ENCODE peak calls at places on chromosomes 12 and 14, in four cellular contexts. L, Z, Y and S are unnamed samples.
A peak's percentile ranks its signal among the peaks of the same experiment; 100 is the strongest.

GRCh38 chr14:93745603-93746273 is 42.5 kb downstream of the PRIMA1 start:
- DNase-seq in Y (no peak), Z (no peak), L (no peak), S (no peak)

GRCh38 chr12:78559441-78559840 is 305.1 kb upstream of the SYT1 start:
- DNase-seq in Z (no peak), Y (no peak), L (no peak), S (no peak)

GRCh38 chr12:58539295-58539694 is 381.0 kb downstream of the LRIG3 start:
- DNase-seq in L (no peak), Y (no peak), Z (no peak), S (no peak)

GRCh38 chr14:104293231-104293841 is 154.9 kb downstream of the KIF26A start:
- DNase-seq in Z (no peak), L (no peak), Y (no peak), S (no peak)

GRCh38 chr12:43112101-43112661 is 439.8 kb downstream of the ADAMTS20 start:
- DNase-seq in Y (no peak), Z (no peak), L (no peak), S (no peak)

GRCh38 chr14:22664261-22664660 is 20.1 kb upstream of the OR6J1 start:
- DNase-seq in Z (no peak), Y (peak; percentile 58), L (no peak), S (no peak)

GRCh38 chr14:53523226-53523625 is 370.1 kb upstream of the DDHD1 start:
- DNase-seq in L (no peak), Y (peak; percentile 31), Z (no peak), S (no peak)

GRCh38 chr14:34465069-34465859 is 3.2 kb upstream of the SPTSSA start:
- DNase-seq in Y (peak; percentile 54), L (no peak), Z (no peak), S (peak; percentile 46)

GRCh38 chr14:30078827-30079402 is 151.3 kb upstream of the PRKD1 start:
- DNase-seq in L (no peak), Z (no peak), Y (no peak), S (no peak)

GRCh38 chr14:64502476-64503183 is 1.0 kb downstream of the ZBTB25 start:
- DNase-seq in Y (no peak), L (no peak), Z (no peak), S (no peak)

GRCh38 chr12:119843100-119843499 is 34.0 kb downstream of the CIT start:
- DNase-seq in Z (no peak), L (no peak), Y (no peak), S (no peak)

GRCh38 chr12:52495385-52495784 is 2.3 kb upstream of the KRT6A start:
- DNase-seq in Y (no peak), L (no peak), Z (no peak), S (no peak)

GRCh38 chr12:19239616-19240234 is 110.2 kb downstream of the PLEKHA5 start:
- DNase-seq in Y (no peak), L (no peak), Z (no peak), S (no peak)

GRCh38 chr12:132488127-132489077 is 1.5 kb upstream of the FBRSL1 start:
- DNase-seq in Y (no peak), L (no peak), Z (no peak), S (peak; percentile 47)

GRCh38 chr12:125853670-125854069 is 788.4 kb downstream of the AACS start:
- DNase-seq in Z (no peak), L (no peak), Y (no peak), S (no peak)

GRCh38 chr12:57896437-57897201 is 44.7 kb upstream of the ATP23 start:
- DNase-seq in Y (no peak), L (no peak), Z (no peak), S (no peak)

DNA sequence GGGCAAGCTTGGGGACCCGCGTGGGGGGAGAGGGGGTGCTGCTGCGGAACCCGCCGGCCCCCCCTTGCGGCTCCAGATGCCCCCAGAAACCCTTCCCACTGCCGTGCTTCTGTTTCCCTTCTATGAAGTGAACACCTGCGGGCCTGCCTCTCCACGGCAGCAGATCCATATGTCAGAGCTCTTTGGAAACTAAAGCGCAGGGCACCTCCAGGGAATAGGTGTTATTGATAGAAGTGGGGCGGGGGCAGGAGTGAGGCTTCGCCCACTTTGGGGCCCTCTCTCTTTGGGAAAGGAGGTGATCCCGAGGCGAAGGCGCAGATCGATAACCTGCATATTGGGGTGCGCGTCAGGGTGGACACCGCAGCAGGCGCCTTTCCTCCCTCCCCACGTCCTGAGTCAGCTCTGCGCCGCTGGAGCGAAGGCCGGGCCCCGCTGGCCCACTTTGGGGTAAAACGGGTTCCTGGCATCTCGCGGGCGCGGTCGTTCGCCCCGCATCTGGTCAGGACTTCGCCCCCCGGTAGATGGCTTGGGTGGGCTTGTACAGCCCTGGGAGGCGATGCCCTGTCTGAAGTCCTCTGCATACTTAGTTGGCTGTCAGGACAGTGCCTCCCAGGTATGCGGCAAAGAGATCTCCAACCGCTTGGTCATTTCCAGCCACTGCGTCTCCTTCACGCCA is 524 bp downstream of the KMT5A start:
- DNase-seq in Z (no peak), Y (no peak), L (no peak), S (no peak)
- TF ChIP-seq RFX5 in Z (no peak), Y (no peak), L (no peak), S (no peak)

DNA sequence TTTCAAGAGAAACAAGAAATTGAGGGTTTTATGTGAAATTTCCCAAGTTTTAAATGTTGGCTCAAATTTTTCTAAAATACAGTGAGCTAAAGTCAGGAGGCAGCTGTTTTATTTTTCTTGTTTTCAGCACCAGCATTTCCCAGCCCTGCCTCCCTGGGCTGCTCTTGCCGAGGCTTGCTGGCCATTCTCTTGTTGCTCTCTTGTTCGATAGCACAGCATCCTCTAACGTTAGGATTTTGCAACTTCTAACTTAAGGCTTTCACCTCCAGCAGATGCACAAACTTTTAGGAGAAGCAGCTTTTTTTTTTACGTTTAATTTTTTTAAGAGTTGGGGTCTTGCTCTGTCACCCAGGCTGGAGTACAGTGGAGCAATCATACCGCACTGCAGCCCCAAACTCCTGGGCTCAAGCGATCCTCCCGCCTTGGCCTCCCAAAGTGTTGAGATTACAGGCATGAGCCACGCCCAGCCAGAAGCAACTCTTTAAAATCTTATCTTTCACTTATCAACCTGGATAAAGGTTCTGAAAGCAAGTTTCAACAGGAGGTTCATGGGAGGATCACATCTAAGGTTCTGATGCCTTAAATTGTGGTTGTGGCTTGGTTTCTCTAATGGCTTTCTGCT is 40.2 kb downstream of the B4GALNT3 start:
- DNase-seq in Y (no peak), Z (no peak), L (no peak), S (no peak)
- TF ChIP-seq CREB1 in Y (no peak), Z (no peak), L (no peak), S (no peak)

GRCh38 chr12:75862692-75863471 is 168.7 kb downstream of the PHLDA1 start:
- DNase-seq in Y (peak; percentile 28), L (no peak), Z (no peak), S (no peak)

GRCh38 chr12:75855360-75855759 is 176.2 kb downstream of the PHLDA1 start:
- DNase-seq in Z (no peak), Y (no peak), L (no peak), S (no peak)

GRCh38 chr12:75856228-75856627 is 175.3 kb downstream of the PHLDA1 start:
- DNase-seq in L (no peak), Y (no peak), Z (no peak), S (no peak)

GRCh38 chr12:75863475-75863874 is 168.1 kb downstream of the PHLDA1 start:
- DNase-seq in Z (no peak), L (no peak), Y (no peak), S (no peak)

DNA sequence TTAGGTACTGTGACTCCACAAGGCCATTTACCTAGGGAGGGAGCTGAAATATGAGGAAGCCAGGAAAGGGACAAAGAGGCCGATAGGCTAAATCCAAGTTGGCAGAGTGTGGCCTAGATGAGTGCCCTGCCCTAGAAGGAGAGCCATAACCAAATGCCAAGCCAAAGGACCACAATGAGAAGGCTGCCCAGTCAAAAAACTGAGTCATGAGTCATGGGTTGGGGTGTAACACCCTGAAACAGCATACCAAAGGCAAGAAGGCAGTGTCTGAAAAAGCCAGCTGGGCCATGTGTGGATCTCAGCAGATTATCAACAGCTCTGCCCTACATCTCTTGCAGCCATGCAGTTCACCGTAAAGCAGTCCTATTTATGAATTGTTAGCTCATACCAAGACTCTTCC is 171.7 kb downstream of the PHLDA1 start:
- DNase-seq in Z (no peak), Y (no peak), L (no peak), S (no peak)
- TF ChIP-seq ATF3 in Z (no peak), Y (no peak), L (no peak), S (no peak)

DNA sequence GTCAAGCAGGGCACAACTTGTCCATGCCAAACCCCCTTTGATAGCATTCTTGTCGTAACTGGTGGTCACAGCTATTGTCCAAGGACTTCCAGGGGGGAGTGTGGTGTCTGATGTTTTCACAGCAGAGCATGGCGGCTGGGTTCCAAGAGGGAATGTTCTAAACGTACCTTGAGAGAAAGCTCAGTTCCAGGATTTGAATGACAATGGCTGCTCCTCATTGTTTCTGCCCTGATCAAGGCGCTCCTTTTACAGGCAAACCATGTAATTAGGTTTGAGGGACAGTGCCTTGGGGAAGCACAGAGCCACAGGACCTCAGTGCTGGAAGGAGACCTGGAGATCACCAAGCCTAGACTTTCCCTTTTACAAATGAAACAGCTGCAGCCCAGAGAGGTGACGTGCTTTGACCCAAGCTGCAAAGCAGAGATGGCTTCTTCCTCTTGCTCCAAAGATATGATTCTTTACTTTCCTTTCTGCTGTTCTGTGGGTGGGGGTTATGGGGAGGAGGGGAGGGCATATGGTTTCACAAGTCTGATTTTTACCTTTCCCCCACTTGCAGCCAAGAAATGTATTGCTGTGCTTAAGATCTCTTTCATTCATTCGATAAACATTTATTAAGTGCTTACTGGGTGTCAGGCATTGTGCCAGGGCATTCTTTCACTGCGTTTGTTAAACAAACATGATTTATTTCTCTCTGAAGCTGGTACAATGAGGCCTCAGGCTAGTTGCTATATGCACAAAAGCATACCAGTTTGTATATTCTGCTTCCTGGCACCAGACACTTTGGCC is 172.8 kb downstream of the KTN1 start:
- DNase-seq in L (no peak), Z (no peak), Y (no peak), S (no peak)
- TF ChIP-seq RFX5 in L (no peak), Z (no peak), Y (no peak), S (no peak)

GRCh38 chr12:4477133-4477532 is 31.5 kb upstream of the FGF6 start:
- DNase-seq in Y (no peak), L (no peak), Z (no peak), S (no peak)

GRCh38 chr12:4482936-4483335 is 37.3 kb upstream of the FGF6 start:
- DNase-seq in L (no peak), Z (no peak), Y (no peak), S (no peak)

GRCh38 chr12:4483885-4484823 is 38.5 kb upstream of the FGF6 start:
- DNase-seq in Y (no peak), L (no peak), Z (no peak), S (no peak)

DNA sequence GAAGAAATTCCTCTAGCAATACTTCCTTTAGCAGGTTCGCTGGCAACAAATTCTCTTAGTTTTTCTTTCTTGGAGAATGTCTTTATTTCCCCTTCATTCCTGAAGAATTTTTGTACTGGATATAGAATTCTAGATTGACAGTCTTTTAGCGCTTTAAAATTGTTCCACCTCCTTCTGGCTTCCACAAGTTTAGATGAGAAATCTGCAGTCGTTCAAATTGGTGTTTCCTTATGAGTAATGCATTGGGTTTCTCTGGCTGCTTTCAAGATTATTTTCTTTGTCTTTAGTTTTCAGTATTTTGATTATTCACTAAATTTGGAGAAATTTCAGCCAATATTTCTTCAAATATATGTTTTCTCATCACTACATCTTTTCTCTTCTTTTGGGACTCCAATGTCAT is 33.3 kb upstream of the FGF6 start:
- DNase-seq in Y (no peak), L (no peak), Z (no peak), S (peak; percentile 5)
- TF ChIP-seq CREB1 in Y (no peak), L (no peak), Z (no peak), S (no peak)